ENCODE peak calls at places on chromosomes 7 and 10, in four cellular contexts. O is body of pancreas, R is tibial nerve, P is uterus. A is an unnamed sample. For H3K4me1, the result is how much of the 10 kb centered on the place peaks cover.

GRCh38 chr10:30387646-30388243 is 38.7 kb upstream of the MTPAP start:
- DNase-seq in O (no peak), P (no peak), R (no peak), A (no peak)

GRCh38 chr10:35017608-35018007 is 72.5 kb downstream of the CUL2 start:
- DNase-seq in O (no peak), P (no peak), R (no peak), A (no peak)

GRCh38 chr7:45593121-45593541 is 19.0 kb downstream of the ADCY1 start:
- DNase-seq in R (no peak), P (no peak), O (no peak), A (no peak)

GRCh38 chr7:19772858-19773337 is 519 bp downstream of the TMEM196 start:
- DNase-seq in R (no peak), O (peak), P (peak), A (no peak)

GRCh38 chr7:151454306-151454705 is 14.4 kb upstream of the CRYGN start:
- DNase-seq in O (no peak), R (no peak), P (no peak), A (no peak)

GRCh38 chr7:30717181-30717580 is 34.8 kb upstream of the INMT start:
- DNase-seq in R (no peak), O (no peak), P (no peak), A (no peak)

GRCh38 chr10:35398355-35398754 is 62.0 kb downstream of the CCNY start:
- DNase-seq in R (no peak), O (no peak), P (no peak), A (no peak)

GRCh38 chr7:127683776-127684681 is 32.0 kb downstream of the SND1 start:
- DNase-seq in O (no peak), P (no peak), R (no peak), A (no peak)

GRCh38 chr10:35641430-35642015 is 573 bp downstream of the FZD8 start:
- DNase-seq in P (no peak), O (no peak), R (no peak), A (no peak)

GRCh38 chr10:4532467-4532866 is 293.5 kb upstream of the AKR1E2 start:
- DNase-seq in O (no peak), R (no peak), P (no peak), A (no peak)

GRCh38 chr10:117477961-117478670 is 64.4 kb upstream of the EMX2 start:
- DNase-seq in P (no peak), R (no peak), O (no peak), A (no peak)

GRCh38 chr7:82153776-82154175 is 289.8 kb downstream of the CACNA2D1 start:
- DNase-seq in R (no peak), P (no peak), O (no peak), A (no peak)

GRCh38 chr7:132066776-132067175 is 509.5 kb downstream of the PLXNA4 start:
- DNase-seq in R (no peak), O (no peak), P (peak), A (no peak)

GRCh38 chr7:135490783-135491182 is 19.1 kb downstream of the CNOT4 start:
- DNase-seq in O (peak), P (no peak), R (no peak), A (no peak)

GRCh38 chr7:139713061-139713460 is 64.7 kb downstream of the HIPK2 start:
- DNase-seq in R (no peak), O (no peak), P (no peak), A (no peak)

GRCh38 chr10:69731698-69732097 is 70.0 kb upstream of the COL13A1 start:
- DNase-seq in R (no peak), P (no peak), O (no peak), A (no peak)

GRCh38 chr7:553637-554111 is 34.0 kb upstream of the PDGFA start:
- DNase-seq in O (peak), R (no peak), P (no peak), A (no peak)

GRCh38 chr7:87156709-87157108 is 4.5 kb downstream of the DMTF1 start:
- DNase-seq in R (no peak), P (no peak), O (no peak), A (no peak)

GRCh38 chr10:48199580-48200377 is 74.7 kb downstream of the FRMPD2 start:
- DNase-seq in R (no peak), O (no peak), P (no peak), A (no peak)

GRCh38 chr10:121804460-121804859 is 123.4 kb downstream of the ATE1 start:
- DNase-seq in R (no peak), O (no peak), P (no peak), A (no peak)

GRCh38 chr7:139494835-139495568 is 11.5 kb upstream of the KLRG2 start:
- DNase-seq in R (no peak), P (no peak), O (no peak), A (peak)

GRCh38 chr7:4800926-4801838 is 25.8 kb downstream of the AP5Z1 start:
- DNase-seq in O (no peak), P (no peak), R (no peak), A (no peak)

GRCh38 chr10:20624642-20625041 is 272.5 kb downstream of the NEBL start:
- DNase-seq in R (peak), O (no peak), P (peak), A (no peak)

GRCh38 chr10:96840841-96841518 is 8.9 kb downstream of the LCOR start:
- DNase-seq in O (peak), R (no peak), P (no peak), A (no peak)

GRCh38 chr7:26153246-26153822 is 1.3 kb downstream of the NFE2L3 start:
- DNase-seq in P (no peak), O (no peak), R (no peak), A (no peak)

GRCh38 chr10:119270893-119271361 is 63.6 kb downstream of the GRK5 start:
- DNase-seq in O (peak), R (peak), P (no peak), A (peak)

GRCh38 chr10:110434477-110435096 is 63.1 kb upstream of the DUSP5 start:
- DNase-seq in O (no peak), P (no peak), R (no peak), A (no peak)

DNA sequence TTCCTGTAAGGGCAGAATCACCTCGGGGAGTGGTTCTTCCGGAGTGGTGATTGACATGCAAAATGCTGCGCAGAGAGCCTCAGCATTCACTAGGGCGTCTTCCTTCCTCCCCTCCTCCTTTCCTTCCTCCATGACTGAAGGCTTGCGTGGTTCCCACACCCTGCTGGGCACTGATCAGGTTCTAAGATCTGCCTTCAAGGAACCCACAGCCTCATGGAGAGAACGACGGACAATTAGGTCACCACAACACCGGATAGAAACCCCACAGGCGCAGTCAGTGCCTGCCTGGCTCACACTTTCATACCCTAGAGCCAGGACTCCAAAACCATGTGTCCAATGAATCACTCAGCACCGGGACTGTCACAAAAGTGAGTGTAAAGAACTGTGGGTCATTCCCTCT is 131.3 kb downstream of the DPP6 start:
- DNase-seq in P (no peak), O (no peak), R (no peak), A (no peak)
- H3K4me1 ChIP-seq in P (under half), O (under half), R (under half), A (under half)

GRCh38 chr7:137881607-137882260 is 35.0 kb upstream of the DGKI start:
- DNase-seq in P (no peak), O (no peak), R (no peak), A (no peak)

GRCh38 chr7:137880432-137880831 is 33.7 kb upstream of the DGKI start:
- DNase-seq in R (no peak), O (no peak), P (peak), A (no peak)

GRCh38 chr7:137878333-137878961 is 31.7 kb upstream of the DGKI start:
- DNase-seq in R (no peak), O (peak), P (peak), A (no peak)

GRCh38 chr7:137877301-137877700 is 30.5 kb upstream of the DGKI start:
- DNase-seq in O (no peak), P (no peak), R (no peak), A (no peak)

DNA sequence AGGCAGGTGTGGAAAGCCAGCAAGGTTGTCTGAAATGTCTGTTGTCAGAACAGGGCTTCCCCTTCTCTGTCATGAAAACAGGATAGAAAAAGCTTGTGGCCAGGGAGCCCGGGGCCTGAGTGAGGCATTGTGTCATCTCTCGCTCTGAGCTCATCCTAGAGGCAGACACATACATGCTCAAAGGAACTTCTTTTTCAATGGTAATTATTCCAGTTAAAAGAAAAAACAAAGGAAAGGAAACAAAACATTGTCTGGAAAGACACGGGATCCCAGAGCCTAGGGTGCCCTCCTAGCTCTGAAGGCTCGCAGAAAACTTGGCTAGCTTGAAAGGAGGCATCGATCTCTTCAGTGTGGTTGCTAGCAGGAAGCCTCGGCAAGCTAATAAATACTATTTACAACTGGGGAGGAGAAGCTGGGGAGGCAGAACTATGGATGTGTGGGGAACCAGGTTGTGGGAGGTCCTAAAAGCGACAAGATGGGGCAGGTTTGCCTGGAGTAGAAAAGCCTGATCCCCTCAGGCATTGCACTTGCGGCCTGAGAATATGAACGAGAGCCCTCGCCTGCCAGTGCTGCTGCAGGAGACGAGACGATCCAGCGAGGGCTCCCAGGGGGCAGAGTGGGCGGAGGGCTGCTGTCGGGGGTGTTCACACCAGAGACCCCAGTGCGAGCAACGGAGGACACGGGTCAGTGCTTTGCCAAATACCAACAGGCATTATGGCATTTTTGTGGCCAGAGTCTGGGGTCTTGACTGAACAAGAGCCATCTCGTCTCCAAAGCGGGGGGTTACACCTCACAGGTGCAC is 32.8 kb upstream of the DGKI start:
- DNase-seq in R (no peak), O (no peak), P (no peak), A (no peak)
- H3K4me1 ChIP-seq in R (under half), O (under half), P (under half), A (under half)

DNA sequence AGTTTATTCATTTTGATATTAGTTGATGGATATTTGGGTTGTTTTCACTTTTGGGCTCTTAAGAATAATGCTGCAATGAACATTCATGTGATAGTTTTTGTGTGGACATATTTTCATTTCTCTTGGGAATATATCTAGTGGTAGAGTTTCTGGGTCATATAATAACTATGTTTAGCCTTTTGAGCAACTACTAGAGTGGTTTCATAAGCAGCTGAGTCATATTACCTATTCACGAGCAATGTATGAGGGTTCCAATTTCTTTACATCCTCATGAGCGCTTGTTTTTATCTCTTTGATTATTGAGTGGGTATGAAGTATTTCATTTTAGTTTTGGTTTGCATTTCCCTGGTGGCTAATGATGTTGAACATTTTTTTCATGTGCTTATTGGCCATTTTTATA is 182.6 kb downstream of the PON1 start:
- DNase-seq in P (no peak), O (no peak), R (no peak), A (no peak)
- H3K4me1 ChIP-seq in P (under half), O (under half), R (under half), A (under half)

GRCh38 chr10:79311581-79312407 is 35.5 kb upstream of the PPIF start:
- DNase-seq in R (no peak), P (no peak), O (no peak), A (no peak)

GRCh38 chr10:79313911-79314439 is 33.3 kb upstream of the PPIF start:
- DNase-seq in P (no peak), O (no peak), R (no peak), A (no peak)

GRCh38 chr10:79310911-79311573 is 36.2 kb upstream of the PPIF start:
- DNase-seq in R (peak), P (no peak), O (no peak), A (no peak)

GRCh38 chr10:79313320-79313719 is 33.9 kb upstream of the PPIF start:
- DNase-seq in O (no peak), R (no peak), P (no peak), A (no peak)

GRCh38 chr10:79312601-79313187 is 34.6 kb upstream of the PPIF start:
- DNase-seq in P (no peak), R (no peak), O (no peak), A (no peak)
- H3K4me1 ChIP-seq in P (under half), R (under half), O (under half), A (under half)

GRCh38 chr7:44275146-44275545 is 50.2 kb downstream of the CAMK2B start:
- DNase-seq in R (no peak), P (no peak), O (no peak), A (no peak)

GRCh38 chr7:44272981-44273380 is 52.4 kb downstream of the CAMK2B start:
- DNase-seq in P (no peak), O (no peak), R (no peak), A (no peak)

GRCh38 chr7:44274623-44274975 is 50.8 kb downstream of the CAMK2B start:
- DNase-seq in O (no peak), P (no peak), R (no peak), A (no peak)

GRCh38 chr7:44272456-44272855 is 52.9 kb downstream of the CAMK2B start:
- DNase-seq in P (no peak), O (no peak), R (no peak), A (no peak)

GRCh38 chr7:44273681-44274622 is 51.4 kb downstream of the CAMK2B start:
- DNase-seq in P (no peak), O (no peak), R (no peak), A (no peak)
- H3K4me1 ChIP-seq in P (under half), O (under half), R (under half), A (under half)